ENCODE peak calls at places on chromosomes 7 and 10, in eight cellular contexts. O, L, E, F, S, Q, P and K are unnamed samples. For H3K4me1, the result is how much of the 10 kb centered on the place peaks cover.

GRCh38 chr10:77844713-77845454 is 81.7 kb downstream of the DLG5 start:
- DNase-seq in O (no peak), L (peak), E (peak), F (no peak), S (no peak), Q (no peak), P (no peak), K (peak)

GRCh38 chr7:2754086-2754485 is 66.1 kb downstream of the AMZ1 start:
- DNase-seq in O (no peak), L (no peak), E (no peak), F (no peak), S (no peak), Q (no peak), P (no peak), K (no peak)

GRCh38 chr10:93058139-93058538 is 2.5 kb upstream of the CYP26C1 start:
- DNase-seq in O (no peak), L (no peak), E (no peak), F (no peak), S (no peak), Q (no peak), P (no peak), K (no peak)

GRCh38 chr10:132996603-132997343 is 54.4 kb upstream of the CFAP46 start:
- DNase-seq in O (no peak), L (no peak), E (no peak), F (no peak), S (no peak), Q (no peak), P (no peak), K (no peak)

GRCh38 chr7:73615886-73616285 is 8.4 kb downstream of the MLXIPL start:
- DNase-seq in O (no peak), L (peak), E (no peak), F (no peak), S (no peak), Q (no peak), P (no peak), K (no peak)

GRCh38 chr7:33258561-33258960 is 129.2 kb downstream of the BBS9 start:
- DNase-seq in O (no peak), L (no peak), E (no peak), F (no peak), S (no peak), Q (no peak), P (no peak), K (no peak)

GRCh38 chr10:132282667-132283603 is 24.8 kb downstream of the STK32C start:
- DNase-seq in O (no peak), L (no peak), E (peak), F (no peak), S (no peak), Q (no peak), P (no peak), K (no peak)

GRCh38 chr10:4246881-4247358 is 461.9 kb upstream of the KLF6 start:
- DNase-seq in O (no peak), L (no peak), E (no peak), F (no peak), S (no peak), Q (no peak), P (no peak), K (no peak)

GRCh38 chr7:157176771-157177170 is 38.0 kb downstream of the UBE3C start:
- DNase-seq in O (no peak), L (no peak), E (no peak), F (no peak), S (no peak), Q (no peak), P (no peak), K (no peak)

GRCh38 chr10:34802692-34803091 is 12.4 kb downstream of the PARD3 start:
- DNase-seq in O (no peak), L (no peak), E (no peak), F (no peak), S (no peak), Q (no peak), P (no peak), K (no peak)

GRCh38 chr7:3073763-3074460 is 30.2 kb upstream of the CARD11 start:
- DNase-seq in O (no peak), L (no peak), E (no peak), F (no peak), S (no peak), Q (no peak), P (no peak), K (no peak)

GRCh38 chr10:67550042-67550441 is 146.0 kb downstream of the CTNNA3 start:
- DNase-seq in O (no peak), L (no peak), E (no peak), F (no peak), S (no peak), Q (no peak), P (no peak), K (no peak)

GRCh38 chr10:31118561-31118960 is 86.9 kb upstream of the ZNF438 start:
- DNase-seq in O (no peak), L (no peak), E (no peak), F (no peak), S (no peak), Q (no peak), P (no peak), K (no peak)

GRCh38 chr10:53422223-53422888 is 649.8 kb upstream of the MBL2 start:
- DNase-seq in O (no peak), L (no peak), E (no peak), F (no peak), S (no peak), Q (no peak), P (no peak), K (no peak)

GRCh38 chr10:7471720-7472367 is 61.0 kb upstream of the SFMBT2 start:
- DNase-seq in O (no peak), L (no peak), E (peak), F (no peak), S (no peak), Q (no peak), P (peak), K (peak)

GRCh38 chr10:93481213-93481930 is 762 bp downstream of the MYOF start:
- DNase-seq in O (no peak), L (no peak), E (no peak), F (no peak), S (no peak), Q (no peak), P (no peak), K (no peak)

GRCh38 chr7:96388620-96389383 is 66.9 kb upstream of the SLC25A13 start:
- DNase-seq in O (no peak), L (no peak), E (no peak), F (no peak), S (no peak), Q (no peak), P (no peak), K (no peak)

GRCh38 chr10:57694956-57695605 is 572.6 kb downstream of the IPMK start:
- DNase-seq in O (no peak), L (no peak), E (no peak), F (no peak), S (no peak), Q (no peak), P (no peak), K (no peak)

GRCh38 chr7:16657656-16658279 is 11.8 kb downstream of the BZW2 start:
- DNase-seq in O (no peak), L (peak), E (no peak), F (no peak), S (no peak), Q (no peak), P (peak), K (no peak)

GRCh38 chr10:86658751-86659150 is 4.4 kb downstream of the OPN4 start:
- DNase-seq in O (no peak), L (no peak), E (peak), F (no peak), S (no peak), Q (no peak), P (no peak), K (no peak)

GRCh38 chr10:57338823-57339558 is 928.7 kb downstream of the IPMK start:
- DNase-seq in O (no peak), L (peak), E (no peak), F (no peak), S (no peak), Q (no peak), P (peak), K (peak)

DNA sequence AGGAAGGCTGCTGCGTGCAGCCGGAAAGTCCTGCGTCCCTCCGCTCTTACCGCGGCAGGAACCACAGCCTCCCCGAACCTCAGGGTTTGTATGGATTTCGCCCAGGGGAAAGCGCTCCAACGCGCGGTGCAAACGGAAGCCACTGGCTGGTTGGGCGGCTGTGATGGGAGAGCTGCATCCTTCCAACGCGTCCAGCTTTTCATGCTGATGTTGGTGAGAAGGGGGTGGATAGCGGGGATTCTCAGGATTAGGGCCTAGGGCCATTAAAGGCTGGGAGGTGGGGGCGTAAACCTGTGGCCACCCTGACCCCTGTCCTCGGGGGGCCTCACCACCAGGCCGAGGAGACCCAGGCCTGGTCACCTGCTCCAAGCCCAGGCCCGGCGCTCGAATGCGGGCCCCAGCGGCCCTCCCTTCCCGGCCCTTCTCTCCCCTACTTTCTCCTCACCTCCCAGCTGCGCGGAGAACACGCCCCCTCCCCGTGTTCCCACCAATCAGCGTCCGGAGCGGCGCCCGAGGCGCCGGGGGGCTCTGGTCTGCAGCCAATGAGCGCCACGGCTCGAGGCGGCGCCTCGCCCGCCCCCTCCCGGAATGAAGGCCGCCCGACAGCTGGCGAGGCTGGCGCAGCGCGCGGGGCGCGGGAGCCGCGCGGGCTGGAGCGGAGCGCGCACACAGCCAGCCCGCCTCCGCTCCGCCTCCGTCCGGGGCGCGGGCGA is 458 bp upstream of the NANOS1 start:
- DNase-seq in O (peak), L (peak), E (peak), F (peak), S (peak), Q (peak), P (peak), K (peak)
- H3K4me1 ChIP-seq in O (half or more), L (under half), E (under half), F (under half), S (under half), Q (under half), P (under half), K (under half)

GRCh38 chr10:10315989-10316388 is 701.7 kb upstream of the CELF2 start:
- DNase-seq in O (no peak), L (no peak), E (no peak), F (no peak), S (no peak), Q (no peak), P (no peak), K (no peak)

GRCh38 chr10:10317151-10317550 is 700.5 kb upstream of the CELF2 start:
- DNase-seq in O (no peak), L (no peak), E (no peak), F (no peak), S (no peak), Q (no peak), P (no peak), K (no peak)

GRCh38 chr10:10307551-10307950 is 710.1 kb upstream of the CELF2 start:
- DNase-seq in O (no peak), L (no peak), E (no peak), F (no peak), S (no peak), Q (no peak), P (no peak), K (no peak)

GRCh38 chr10:10311966-10312365 is 705.7 kb upstream of the CELF2 start:
- DNase-seq in O (no peak), L (no peak), E (no peak), F (no peak), S (no peak), Q (no peak), P (no peak), K (no peak)

DNA sequence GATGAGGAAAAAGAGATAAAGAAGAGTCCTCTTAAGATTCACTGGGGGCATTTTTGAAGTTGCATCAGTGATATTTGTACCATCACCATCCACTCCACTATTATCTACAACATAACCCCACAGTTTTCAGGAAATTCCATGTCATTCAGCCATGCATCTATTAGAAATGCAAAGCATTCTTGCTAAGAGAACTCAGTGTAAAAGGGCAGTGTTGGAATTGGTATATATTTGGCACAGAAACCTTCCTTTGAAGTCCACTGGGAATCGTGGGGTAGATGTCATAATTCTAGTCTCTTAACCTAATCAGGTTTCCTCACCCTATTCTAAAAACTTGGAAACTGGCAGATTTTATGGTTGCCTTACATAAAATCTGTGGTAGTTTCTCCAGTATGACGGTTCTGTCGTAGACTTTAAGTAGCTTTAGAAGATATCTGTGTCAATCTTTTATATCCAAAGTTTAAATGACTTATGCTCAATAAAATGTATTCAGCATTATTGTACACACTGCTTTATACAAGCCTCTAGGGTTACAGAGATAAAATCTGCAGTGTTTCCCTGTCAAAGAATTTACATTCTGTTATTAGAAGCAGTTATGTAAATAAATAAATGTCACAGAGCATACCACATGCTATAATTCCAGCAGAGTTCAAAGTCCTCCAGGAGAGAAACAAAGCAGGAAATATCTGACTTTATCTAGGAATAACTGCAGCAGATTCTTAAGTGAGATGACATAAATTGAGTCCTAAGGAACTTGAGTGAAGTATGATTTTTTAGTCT is 704.4 kb upstream of the CELF2 start:
- DNase-seq in O (no peak), L (no peak), E (no peak), F (no peak), S (no peak), Q (no peak), P (no peak), K (peak)
- H3K4me1 ChIP-seq in O (under half), L (under half), E (under half), F (under half), S (under half), Q (under half), P (under half), K (under half)

DNA sequence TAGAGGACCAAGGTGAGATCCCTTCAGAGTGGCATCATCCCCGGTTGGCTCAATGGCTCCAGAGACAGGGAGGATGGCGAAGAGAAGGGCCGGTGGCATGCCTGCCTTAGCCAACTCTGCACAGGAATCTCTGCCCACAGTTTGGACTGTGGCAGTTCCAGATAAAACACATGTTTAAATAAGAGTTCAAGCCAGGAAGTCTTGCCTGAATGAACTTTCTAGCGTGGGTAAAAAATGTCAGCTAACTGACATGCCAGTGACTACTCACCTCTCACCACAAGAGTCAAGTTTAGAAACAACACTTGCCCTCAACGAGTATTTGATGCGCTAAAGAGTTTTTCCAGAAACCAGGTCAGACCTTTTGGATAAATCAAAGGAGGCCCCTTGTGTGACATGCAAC is 3.0 kb downstream of the NOD1 start:
- DNase-seq in O (no peak), L (no peak), E (no peak), F (no peak), S (no peak), Q (no peak), P (no peak), K (no peak)
- H3K4me1 ChIP-seq in O (half or more), L (under half), E (under half), F (half or more), S (under half), Q (under half), P (under half), K (under half)

DNA sequence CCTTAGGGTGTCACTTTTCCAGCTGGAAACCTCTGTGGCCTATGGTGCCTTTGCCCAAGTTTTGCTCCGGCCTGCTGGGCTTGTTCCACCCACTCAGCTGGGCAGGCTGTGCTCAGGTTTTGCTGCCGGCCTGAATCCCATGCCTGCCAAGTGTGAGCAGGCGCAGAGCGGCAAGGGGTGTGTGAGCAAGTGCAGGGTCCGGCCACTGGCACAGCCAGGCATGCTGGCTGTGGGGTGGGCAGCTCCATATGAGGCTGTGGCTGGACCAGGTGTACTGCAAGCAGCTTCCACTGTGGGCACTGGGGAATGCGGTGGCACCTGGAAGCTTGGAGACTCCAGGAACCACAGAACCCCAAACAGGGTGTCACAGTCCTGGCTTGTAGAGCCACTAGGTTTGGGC is 92.1 kb downstream of the AUTS2 start:
- DNase-seq in O (no peak), L (no peak), E (no peak), F (no peak), S (no peak), Q (no peak), P (no peak), K (no peak)
- H3K4me1 ChIP-seq in O (under half), L (under half), E (under half), F (under half), S (under half), Q (under half), P (under half), K (under half)

GRCh38 chr10:114810926-114811325 is 10.7 kb upstream of the FHIP2A start:
- DNase-seq in O (no peak), L (no peak), E (no peak), F (no peak), S (no peak), Q (no peak), P (no peak), K (no peak)
- H3K4me1 ChIP-seq in O (under half), L (under half), E (under half), F (under half), S (under half), Q (under half), P (under half), K (under half)

DNA sequence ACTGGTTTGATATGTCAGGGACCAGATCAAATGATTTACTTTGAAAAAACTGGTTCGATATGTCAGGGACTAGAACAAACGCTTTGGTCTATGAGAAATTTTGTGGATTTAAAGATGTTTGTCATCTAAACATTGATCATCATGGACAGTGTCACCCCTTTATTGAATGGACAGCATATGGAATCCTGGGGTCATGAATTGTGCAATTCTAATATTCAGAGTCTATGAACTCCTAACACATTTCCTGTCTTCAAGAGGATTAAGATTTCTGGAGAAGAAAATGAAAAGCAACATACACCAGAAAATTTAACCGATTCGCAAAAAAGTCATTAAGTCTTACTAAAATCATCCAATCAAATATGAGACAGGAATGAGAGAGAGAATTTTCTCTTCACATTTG is 106.4 kb upstream of the FAM133B start:
- DNase-seq in O (no peak), L (no peak), E (no peak), F (no peak), S (no peak), Q (no peak), P (no peak), K (no peak)
- H3K4me1 ChIP-seq in O (half or more), L (under half), E (under half), F (under half), S (under half), Q (under half), P (half or more), K (under half)

DNA sequence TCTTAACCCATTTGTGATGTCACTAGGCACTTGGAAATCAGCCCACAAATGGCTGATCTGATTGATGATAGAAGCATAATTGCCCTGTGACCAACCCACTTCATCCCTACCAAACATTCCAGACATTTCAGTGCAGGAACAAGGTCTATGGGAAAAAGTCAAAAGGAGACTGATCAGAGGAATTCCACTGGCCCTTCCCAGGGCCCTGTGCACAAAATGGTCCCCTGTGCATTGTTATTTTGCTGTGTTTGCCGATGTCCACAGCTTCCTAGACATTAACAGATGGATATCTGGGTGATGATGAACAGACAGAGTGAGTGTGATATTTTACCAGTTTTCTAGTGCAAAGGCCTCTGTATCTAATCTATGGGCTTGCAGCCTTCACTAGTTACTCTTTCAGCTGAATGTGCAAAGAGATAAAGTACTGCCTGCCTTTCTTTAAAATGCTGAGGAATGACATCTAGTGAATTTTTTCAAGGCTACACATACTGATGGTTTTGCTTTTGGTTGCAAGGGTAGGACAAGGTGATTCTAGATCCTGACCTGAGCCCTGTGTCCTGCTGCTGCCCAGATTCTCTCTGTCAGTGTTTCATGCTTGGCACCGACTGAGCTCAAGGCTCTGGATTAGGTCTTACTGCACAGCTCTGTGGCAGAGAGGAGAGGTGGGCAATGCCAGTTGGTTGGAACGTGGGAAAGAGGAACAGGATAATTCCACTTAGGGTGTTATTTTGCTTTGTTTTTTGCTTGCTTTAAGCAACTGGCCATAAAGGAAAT is 55.4 kb downstream of the CALD1 start:
- DNase-seq in O (no peak), L (no peak), E (no peak), F (no peak), S (no peak), Q (no peak), P (peak), K (no peak)
- H3K4me1 ChIP-seq in O (under half), L (under half), E (under half), F (under half), S (under half), Q (under half), P (under half), K (under half)